ENCODE peak calls at places on chromosomes 16 and 17, in four cellular contexts. O is sigmoid colon, V is Peyer's patch, R is dorsolateral prefrontal cortex. I is an unnamed sample.

GRCh38 chr17:67246398-67246647 is 1.3 kb upstream of the HELZ start:
- DNase-seq in O (no peak), V (no peak), R (no peak), I (no peak)

GRCh38 chr16:83930730-83931500 is 22.1 kb upstream of the OSGIN1 start:
- DNase-seq in O (no peak), V (no peak), R (no peak), I (no peak)

GRCh38 chr16:4323071-4323844 is 7.4 kb downstream of the GLIS2 start:
- DNase-seq in O (peak; percentile 63), V (no peak), R (no peak), I (no peak)

GRCh38 chr17:34728771-34729310 is 149.5 kb downstream of the TMEM132E start:
- DNase-seq in O (peak; percentile 51), V (no peak), R (no peak), I (no peak)

GRCh38 chr17:16989230-16989952 is 17.5 kb upstream of the TNFRSF13B start:
- DNase-seq in O (peak; percentile 50), V (peak; percentile 73), R (no peak), I (peak; percentile 54)

GRCh38 chr17:11737290-11737679 is 139.0 kb downstream of the DNAH9 start:
- DNase-seq in O (no peak), V (no peak), R (no peak), I (no peak)

GRCh38 chr17:81254955-81255717 is 16.0 kb downstream of the NDUFAF8 start:
- DNase-seq in O (peak; percentile 95), V (no peak), R (peak; percentile 36), I (no peak)

GRCh38 chr16:77991701-77992100 is 30.6 kb upstream of the CLEC3A start:
- DNase-seq in O (no peak), V (no peak), R (no peak), I (no peak)

GRCh38 chr16:52022177-52022576 is 524.8 kb downstream of the TOX3 start:
- DNase-seq in O (no peak), V (no peak), R (no peak), I (no peak)

GRCh38 chr17:37259030-37259735 is 116.6 kb upstream of the C17orf78 start:
- DNase-seq in O (no peak), V (no peak), R (no peak), I (no peak)

GRCh38 chr16:48561960-48562393 is 48.0 kb downstream of the N4BP1 start:
- DNase-seq in O (no peak), V (no peak), R (no peak), I (no peak)

GRCh38 chr16:46747777-46748651 is at the start of gene MYLK3:
- DNase-seq in O (peak; percentile 54), V (no peak), R (no peak), I (no peak)

GRCh38 chr16:8727857-8728618 is 53.6 kb downstream of the ABAT start:
- DNase-seq in O (no peak), V (no peak), R (no peak), I (no peak)

GRCh38 chr16:1428511-1428910 is 2.4 kb upstream of the PERCC1 start:
- DNase-seq in O (no peak), V (peak; percentile 60), R (no peak), I (peak; percentile 75)

GRCh38 chr17:49443862-49444261 is 29.2 kb upstream of the PHB1 start:
- DNase-seq in O (no peak), V (no peak), R (no peak), I (no peak)

GRCh38 chr17:82668024-82668630 is 19.9 kb upstream of the WDR45B start:
- DNase-seq in O (no peak), V (no peak), R (no peak), I (no peak)

GRCh38 chr17:35254107-35254802 is 11.4 kb downstream of the SLFN5 start:
- DNase-seq in O (peak; percentile 89), V (no peak), R (no peak), I (no peak)

GRCh38 chr17:62804822-62805221 is 3.3 kb downstream of the MARCHF10 start:
- DNase-seq in O (no peak), V (no peak), R (no peak), I (no peak)

GRCh38 chr16:69055003-69055402 is 50.5 kb upstream of the HAS3 start:
- DNase-seq in O (peak; percentile 2), V (no peak), R (no peak), I (no peak)
- TF ChIP-seq CTCF in O (no peak), V (no peak), R (no peak), I (no peak)

DNA sequence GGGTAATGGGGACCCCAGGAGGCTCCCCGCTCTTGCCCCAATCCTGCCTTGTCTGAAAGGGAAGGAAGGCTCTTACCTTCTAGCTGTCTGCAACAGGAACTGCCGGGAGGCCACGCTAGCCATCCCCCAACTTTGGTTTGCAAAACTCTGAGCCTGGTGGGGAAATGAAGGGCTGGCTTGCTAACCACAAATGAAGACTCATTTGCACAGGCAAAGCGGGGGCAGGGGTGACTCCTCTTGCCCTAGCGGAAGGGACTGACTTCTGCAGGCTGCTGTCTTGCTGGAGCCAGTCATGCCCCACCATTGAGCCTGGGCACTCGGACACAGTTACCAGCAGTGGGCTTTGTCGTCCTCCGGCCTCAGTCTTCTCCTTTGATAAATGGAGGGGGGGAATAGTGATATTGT is 52.6 kb downstream of the PLCG2 start:
- DNase-seq in O (peak; percentile 68), V (peak; percentile 90), R (no peak), I (peak; percentile 81)
- TF ChIP-seq CTCF in O (no peak), V (no peak), R (no peak), I (no peak)

DNA sequence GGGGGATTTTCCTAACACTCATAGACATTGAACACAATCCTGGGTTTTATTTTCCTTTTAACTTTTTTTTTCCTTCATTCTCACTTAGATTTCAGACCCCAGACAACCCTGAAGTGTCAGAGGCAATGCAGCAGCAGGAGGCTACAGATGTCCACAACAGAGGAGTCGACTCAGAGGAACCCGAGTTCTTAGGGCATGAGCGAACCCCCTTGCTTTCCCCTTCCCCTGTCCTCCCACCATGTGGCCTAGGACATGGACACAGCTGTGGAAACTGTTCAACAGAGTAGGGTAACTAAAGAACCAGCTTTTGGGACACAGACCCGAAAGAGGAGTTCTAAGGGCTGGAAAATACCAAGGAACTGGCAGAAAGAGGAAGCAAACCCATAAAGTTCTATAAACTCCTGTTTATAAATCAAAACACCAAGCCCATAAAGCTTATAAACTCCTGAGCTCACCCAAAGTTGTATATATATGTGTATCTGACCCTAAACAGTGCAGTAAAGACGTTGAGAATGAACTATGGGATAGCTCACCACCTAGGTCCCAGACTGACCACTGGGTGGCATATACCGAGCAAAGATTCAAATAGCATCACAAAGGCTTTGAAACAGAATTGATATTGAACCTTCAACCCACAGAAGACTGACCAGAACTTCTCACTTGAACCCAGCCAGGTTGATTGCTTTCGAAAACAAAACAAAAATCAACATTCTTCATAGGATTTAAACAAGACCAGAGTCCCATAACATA is 33.9 kb downstream of the CMTM4 start:
- DNase-seq in O (no peak), V (no peak), R (no peak), I (no peak)
- TF ChIP-seq CTCF in O (no peak), V (peak; percentile 50), R (peak; percentile 61), I (peak; percentile 30)

DNA sequence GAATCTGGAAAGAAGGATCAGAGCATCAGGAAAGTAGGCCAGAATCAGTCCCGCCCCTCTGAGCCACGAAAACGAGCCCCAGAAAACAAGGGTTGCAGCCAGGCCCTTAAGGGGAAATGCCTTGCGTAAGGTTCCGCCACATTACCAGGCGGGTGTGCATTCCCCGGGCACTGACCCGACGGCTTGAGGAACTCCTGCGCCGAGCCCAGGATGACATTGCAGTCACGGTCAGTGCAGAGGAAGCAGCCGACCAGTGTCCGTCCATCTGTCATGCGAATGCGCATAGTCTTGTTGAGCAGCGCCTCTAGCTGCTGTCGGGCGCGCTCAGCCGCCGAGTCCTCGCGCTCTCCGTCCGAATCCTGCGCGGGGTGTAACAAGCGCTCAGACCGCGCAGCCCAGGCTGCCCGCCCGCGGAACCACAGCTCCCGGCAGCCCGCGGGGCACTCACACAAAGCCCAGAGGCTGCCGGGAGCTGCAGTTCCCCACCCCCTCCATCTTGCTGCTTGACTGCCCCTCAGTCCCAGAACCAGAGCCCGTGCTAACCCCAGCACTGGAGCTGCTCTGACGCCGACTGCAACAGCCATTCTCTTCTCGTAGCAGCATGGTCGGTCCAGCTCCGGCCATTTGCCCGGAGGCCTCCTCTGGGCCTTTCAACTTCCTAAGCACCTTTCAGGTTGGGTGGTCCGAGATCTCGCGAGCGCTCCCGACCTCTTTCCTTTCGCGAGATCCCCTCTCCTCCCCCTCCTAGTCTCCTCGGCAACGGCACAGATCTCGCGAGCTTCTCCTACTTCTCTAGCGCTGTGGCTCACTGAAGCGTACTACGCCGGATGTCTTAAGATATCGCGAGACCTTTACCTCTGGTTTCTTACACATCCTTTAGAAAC is at the start of gene NAA38:
- DNase-seq in O (peak; percentile 99), V (peak; percentile 98), R (peak; percentile 92), I (peak; percentile 93)
- TF ChIP-seq CTCF in O (no peak), V (peak; percentile 63), R (peak; percentile 52), I (peak; percentile 72)

DNA sequence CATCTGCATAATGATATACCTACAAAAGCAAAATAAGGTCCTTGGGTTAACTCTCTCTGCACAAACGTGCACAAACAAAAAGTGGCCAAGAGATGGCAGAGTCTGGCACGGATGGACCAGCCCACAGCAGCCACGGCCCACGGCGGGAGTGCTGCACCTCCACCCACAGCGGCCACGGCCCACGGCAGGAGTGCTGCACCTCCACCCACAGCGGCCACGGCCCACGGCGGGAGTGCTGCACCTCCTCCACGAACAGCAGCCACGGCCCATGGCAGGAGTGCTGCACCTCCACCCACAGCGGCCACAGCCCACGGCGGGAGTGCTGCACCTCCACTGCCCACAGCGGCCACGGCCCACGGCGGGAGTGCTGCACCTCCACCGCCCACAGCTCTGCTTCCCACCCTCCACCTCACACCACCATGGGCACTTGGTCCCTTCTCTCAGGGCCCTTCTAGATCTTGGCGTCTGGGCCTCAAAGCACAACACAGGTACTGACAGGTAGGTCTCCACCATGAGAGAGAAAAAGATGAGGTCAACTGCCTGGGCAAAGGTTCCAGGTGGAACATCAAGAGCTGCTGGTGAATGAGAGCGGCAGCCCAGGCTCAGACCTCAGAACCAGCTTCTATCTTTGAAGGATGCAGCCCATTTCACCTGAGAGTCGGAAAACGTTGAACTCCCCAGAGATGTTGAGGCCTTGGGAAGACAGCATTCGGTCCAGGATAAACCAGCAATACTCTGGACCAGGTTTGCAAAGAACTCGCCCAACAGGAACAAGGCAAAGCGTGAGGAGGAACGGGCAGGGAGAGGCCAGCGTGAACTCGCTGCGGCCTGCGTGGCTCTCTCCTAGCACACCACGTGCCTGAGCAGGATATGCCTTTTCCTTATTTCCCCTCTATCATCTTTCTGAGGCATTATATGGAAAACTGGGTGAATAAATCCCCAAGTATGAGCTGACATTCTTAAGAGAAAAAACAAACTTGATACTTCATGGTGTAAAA is 124.5 kb downstream of the ZNF778 start:
- DNase-seq in O (no peak), V (no peak), R (no peak), I (no peak)
- TF ChIP-seq CTCF in O (no peak), V (peak; percentile 5), R (no peak), I (no peak)

GRCh38 chr17:46972346-46972745 is 6.7 kb downstream of the RPRML start:
- DNase-seq in O (no peak), V (no peak), R (no peak), I (no peak)
- TF ChIP-seq CTCF in O (no peak), V (no peak), R (no peak), I (no peak)

GRCh38 chr17:30996481-30996880 is 25.6 kb downstream of the RNF135 start:
- DNase-seq in O (no peak), V (no peak), R (no peak), I (no peak)

GRCh38 chr17:30990458-30990857 is 19.6 kb downstream of the RNF135 start:
- DNase-seq in O (no peak), V (no peak), R (no peak), I (no peak)

GRCh38 chr17:30995347-30995746 is 24.5 kb downstream of the RNF135 start:
- DNase-seq in O (no peak), V (no peak), R (no peak), I (no peak)

GRCh38 chr17:30997270-30997669 is 26.4 kb downstream of the RNF135 start:
- DNase-seq in O (no peak), V (no peak), R (no peak), I (no peak)

GRCh38 chr17:30992551-30992950 is 21.7 kb downstream of the RNF135 start:
- DNase-seq in O (no peak), V (no peak), R (no peak), I (no peak)
- TF ChIP-seq CTCF in O (no peak), V (no peak), R (no peak), I (no peak)

GRCh38 chr17:58200024-58200633 is 7.6 kb downstream of the EPX start:
- DNase-seq in O (peak; percentile 66), V (peak; percentile 52), R (no peak), I (peak; percentile 72)
- TF ChIP-seq CTCF in O (no peak), V (peak; percentile 51), R (peak; percentile 28), I (peak; percentile 74)

I was measured in GM10248.